ENCODE peak calls at places on chromosomes 5 and 9, in five cellular contexts. N is epithelial cell of esophagus, S is fibroblast of the aortic adventitia, P is uterus, B is AG10803. A is an unnamed sample.

GRCh38 chr5:82623094-82623514 is 344.9 kb upstream of the RPS23 start:
- DNase-seq in N (no peak), S (no peak), P (no peak), B (no peak), A (no peak)

GRCh38 chr5:72021651-72022357 is 85.5 kb upstream of the MAP1B start:
- DNase-seq in N (peak), S (no peak), P (no peak), B (no peak), A (no peak)

GRCh38 chr9:126232461-126232860 is 94.2 kb upstream of the MVB12B start:
- DNase-seq in N (peak), S (no peak), P (no peak), B (no peak), A (no peak)

GRCh38 chr9:110058304-110058953 is 149.5 kb downstream of the C9orf152 start:
- DNase-seq in N (peak), S (peak), P (no peak), B (peak), A (no peak)

GRCh38 chr9:61666310-61666709 is 476.5 kb downstream of the SPATA31A7 start:
- DNase-seq in N (no peak), S (no peak), P (peak), B (no peak), A (no peak)

GRCh38 chr5:129966071-129966470 is 61.8 kb downstream of the CHSY3 start:
- DNase-seq in N (no peak), S (no peak), P (no peak), B (no peak), A (no peak)

GRCh38 chr5:55771175-55771655 is 33.4 kb downstream of the DDX4 start:
- DNase-seq in N (no peak), S (no peak), P (no peak), B (no peak), A (no peak)

GRCh38 chr9:98791147-98792095 is 4.9 kb downstream of the ANKS6 start:
- DNase-seq in N (peak), S (peak), P (peak), B (peak), A (peak)

GRCh38 chr9:37801287-37801850 is 772 bp downstream of the DCAF10 start:
- DNase-seq in N (peak), S (peak), P (peak), B (peak), A (no peak)

DNA sequence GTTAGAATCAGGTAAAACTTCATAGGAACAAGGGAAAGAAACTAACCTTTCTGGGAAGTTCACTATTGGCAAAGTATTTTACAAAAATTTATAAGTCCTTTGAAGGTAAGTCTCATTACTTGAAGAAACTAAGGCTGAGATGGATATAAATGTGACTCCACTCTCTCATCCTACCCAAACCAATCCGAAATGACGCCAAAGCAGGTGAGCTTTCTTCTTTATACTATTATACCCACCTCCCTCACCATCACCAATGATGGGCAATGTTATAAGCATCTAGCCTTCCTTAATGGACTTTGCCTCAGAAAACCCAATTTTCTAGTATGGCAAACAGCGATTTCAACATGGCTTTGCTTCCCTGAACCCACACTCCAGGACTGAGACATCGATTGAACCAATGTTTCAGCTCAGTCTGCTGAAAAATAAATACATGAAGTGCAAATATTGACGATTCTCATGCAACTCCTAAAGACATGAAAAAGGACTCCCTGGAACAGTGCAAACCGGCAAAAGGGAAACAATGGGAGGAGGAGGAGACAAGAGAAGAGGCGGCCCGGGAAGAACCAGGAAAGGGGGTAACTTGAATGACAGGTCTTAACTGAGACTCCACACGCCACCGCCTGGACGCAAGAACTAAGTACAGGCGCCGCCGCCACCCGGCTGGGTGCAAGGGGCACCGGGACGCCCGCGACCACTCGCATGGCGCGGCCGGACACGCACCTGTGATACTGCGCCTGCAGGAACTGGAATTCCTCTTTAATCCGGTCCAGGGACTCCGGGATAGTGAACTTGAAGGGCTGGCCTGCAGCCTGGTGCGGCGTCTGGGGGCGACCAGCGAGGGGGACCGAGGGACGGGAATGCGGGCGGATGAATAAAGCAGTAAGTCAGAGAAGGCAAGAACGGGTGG is 2.5 kb downstream of the TLE1 start:
- DNase-seq in N (peak), S (peak), P (peak), B (peak), A (peak)
- TF ChIP-seq CTCF in N (peak), S (peak), P (peak), B (peak), A (peak)

GRCh38 chr5:148353634-148354033 is 18.3 kb downstream of the SPINK9 start:
- DNase-seq in N (no peak), S (no peak), P (no peak), B (no peak), A (no peak)
- TF ChIP-seq CTCF in N (peak), S (no peak), P (no peak), B (no peak), A (no peak)

GRCh38 chr9:89311346-89312153 is 555 bp downstream of the CKS2 start:
- DNase-seq in N (no peak), S (peak), P (no peak), B (no peak), A (no peak)
- TF ChIP-seq CTCF in N (no peak), S (no peak), P (no peak), B (no peak), A (no peak)

DNA sequence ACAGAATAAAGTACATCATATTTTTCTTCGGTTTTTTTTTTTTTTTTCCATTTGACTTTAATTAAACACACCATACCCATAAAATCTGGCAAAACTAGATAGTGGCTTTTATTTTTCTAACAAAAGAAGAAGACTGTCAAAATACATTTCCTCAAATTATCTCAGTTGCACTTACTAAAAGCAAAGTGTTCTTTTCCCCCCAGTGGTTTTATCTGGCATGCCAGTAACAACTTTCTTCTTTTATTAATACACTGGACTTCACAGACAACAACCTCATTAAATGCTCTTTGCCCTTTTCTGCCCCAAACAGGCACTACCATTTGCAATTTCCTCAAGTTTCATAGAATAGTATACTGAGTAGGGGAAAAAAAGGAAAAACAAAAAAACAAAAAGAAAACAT is 1792.3 kb downstream of the EFNA5 start:
- DNase-seq in N (no peak), S (no peak), P (no peak), B (no peak), A (no peak)
- TF ChIP-seq CTCF in N (no peak), S (no peak), P (no peak), B (no peak), A (no peak)

GRCh38 chr9:87834357-87834756 is 48.3 kb upstream of the SPATA31E1 start:
- DNase-seq in N (no peak), S (no peak), P (no peak), B (no peak), A (no peak)
- TF ChIP-seq CTCF in N (peak), S (no peak), P (no peak), B (no peak), A (no peak)

GRCh38 chr5:57094753-57095683 is 78.8 kb upstream of the GPBP1 start:
- DNase-seq in N (peak), S (no peak), P (no peak), B (no peak), A (no peak)
- TF ChIP-seq CTCF in N (peak), S (peak), P (no peak), B (peak), A (no peak)

A was measured in astrocyte of the cerebellum.